ENCODE peak calls at places on chromosomes 13 and 19, in seven cellular contexts. One of them, this sample, is unnamed.

GRCh38 chr19:7748171-7748570 is 837 bp upstream of the CD209 start:
- DNase-seq in heart left ventricle: no peak
- DNase-seq in tibial artery: no peak
- DNase-seq in neural progenitor cell: no peak
- DNase-seq in spleen: no peak
- DNase-seq in RWPE2: no peak
- DNase-seq in bronchial epithelial cell: no peak
- DNase-seq in this sample: no peak

GRCh38 chr19:48659768-48660167 is 13.0 kb downstream of the NTN5 start:
- DNase-seq in heart left ventricle: no peak
- DNase-seq in tibial artery: no peak
- DNase-seq in neural progenitor cell: no peak
- DNase-seq in spleen: no peak
- DNase-seq in RWPE2: no peak
- DNase-seq in bronchial epithelial cell: peak
- DNase-seq in this sample: peak

GRCh38 chr19:47796785-47797184 is 7.6 kb downstream of the TPRX1 start:
- DNase-seq in heart left ventricle: no peak
- DNase-seq in tibial artery: no peak
- DNase-seq in neural progenitor cell: no peak
- DNase-seq in spleen: no peak
- DNase-seq in RWPE2: no peak
- DNase-seq in bronchial epithelial cell: no peak
- DNase-seq in this sample: no peak

GRCh38 chr13:42420304-42420703 is 148.4 kb downstream of the AKAP11 start:
- DNase-seq in heart left ventricle: no peak
- DNase-seq in tibial artery: no peak
- DNase-seq in neural progenitor cell: no peak
- DNase-seq in spleen: no peak
- DNase-seq in RWPE2: no peak
- DNase-seq in bronchial epithelial cell: no peak
- DNase-seq in this sample: no peak

GRCh38 chr19:19113040-19113541 is 25.2 kb downstream of the TMEM161A start:
- DNase-seq in heart left ventricle: no peak
- DNase-seq in tibial artery: no peak
- DNase-seq in neural progenitor cell: peak
- DNase-seq in spleen: no peak
- DNase-seq in RWPE2: no peak
- DNase-seq in bronchial epithelial cell: no peak
- DNase-seq in this sample: peak

GRCh38 chr19:48681127-48681470 is 8.3 kb upstream of the NTN5 start:
- DNase-seq in heart left ventricle: no peak
- DNase-seq in tibial artery: no peak
- DNase-seq in neural progenitor cell: no peak
- DNase-seq in spleen: no peak
- DNase-seq in RWPE2: no peak
- DNase-seq in bronchial epithelial cell: no peak
- DNase-seq in this sample: no peak

GRCh38 chr19:46573679-46574522 is 27.2 kb upstream of the CALM3 start:
- DNase-seq in heart left ventricle: no peak
- DNase-seq in tibial artery: no peak
- DNase-seq in neural progenitor cell: no peak
- DNase-seq in spleen: no peak
- DNase-seq in RWPE2: no peak
- DNase-seq in bronchial epithelial cell: no peak
- DNase-seq in this sample: no peak

GRCh38 chr13:113623491-113624234 is 34.3 kb downstream of the ATP4B start:
- DNase-seq in heart left ventricle: no peak
- DNase-seq in tibial artery: no peak
- DNase-seq in neural progenitor cell: no peak
- DNase-seq in spleen: peak
- DNase-seq in RWPE2: peak
- DNase-seq in bronchial epithelial cell: no peak
- DNase-seq in this sample: no peak

GRCh38 chr19:16338470-16339360 is 14.1 kb downstream of the KLF2 start:
- DNase-seq in heart left ventricle: peak
- DNase-seq in tibial artery: no peak
- DNase-seq in neural progenitor cell: no peak
- DNase-seq in spleen: peak
- DNase-seq in RWPE2: no peak
- DNase-seq in bronchial epithelial cell: peak
- DNase-seq in this sample: peak

GRCh38 chr13:50509771-50510441 is 333.6 kb downstream of the DLEU7 start:
- DNase-seq in heart left ventricle: no peak
- DNase-seq in tibial artery: no peak
- DNase-seq in neural progenitor cell: no peak
- DNase-seq in spleen: no peak
- DNase-seq in RWPE2: no peak
- DNase-seq in bronchial epithelial cell: peak
- DNase-seq in this sample: peak

GRCh38 chr19:50554212-50554611 is 14.0 kb downstream of the LRRC4B start:
- DNase-seq in heart left ventricle: no peak
- DNase-seq in tibial artery: no peak
- DNase-seq in neural progenitor cell: no peak
- DNase-seq in spleen: no peak
- DNase-seq in RWPE2: no peak
- DNase-seq in bronchial epithelial cell: no peak
- DNase-seq in this sample: no peak

GRCh38 chr19:33458807-33459206 is 62.8 kb downstream of the PEPD start:
- DNase-seq in heart left ventricle: no peak
- DNase-seq in tibial artery: peak
- DNase-seq in neural progenitor cell: no peak
- DNase-seq in spleen: peak
- DNase-seq in RWPE2: no peak
- DNase-seq in bronchial epithelial cell: no peak
- DNase-seq in this sample: no peak

GRCh38 chr13:94419304-94419943 is 60.1 kb downstream of the DCT start:
- DNase-seq in heart left ventricle: no peak
- DNase-seq in tibial artery: no peak
- DNase-seq in neural progenitor cell: no peak
- DNase-seq in spleen: no peak
- DNase-seq in RWPE2: no peak
- DNase-seq in bronchial epithelial cell: peak
- DNase-seq in this sample: peak

GRCh38 chr13:60627071-60627686 is 230.2 kb downstream of the TDRD3 start:
- DNase-seq in heart left ventricle: no peak
- DNase-seq in tibial artery: no peak
- DNase-seq in neural progenitor cell: peak
- DNase-seq in spleen: no peak
- DNase-seq in RWPE2: no peak
- DNase-seq in bronchial epithelial cell: peak
- DNase-seq in this sample: peak

GRCh38 chr13:26965976-26966375 is 205.4 kb upstream of the GPR12 start:
- DNase-seq in heart left ventricle: peak
- DNase-seq in tibial artery: no peak
- DNase-seq in neural progenitor cell: no peak
- DNase-seq in spleen: no peak
- DNase-seq in RWPE2: no peak
- DNase-seq in bronchial epithelial cell: no peak
- DNase-seq in this sample: no peak

GRCh38 chr13:64441740-64442139 is 2788.4 kb downstream of the PCDH9 start:
- DNase-seq in heart left ventricle: no peak
- DNase-seq in tibial artery: no peak
- DNase-seq in neural progenitor cell: no peak
- DNase-seq in spleen: no peak
- DNase-seq in RWPE2: no peak
- DNase-seq in bronchial epithelial cell: no peak
- DNase-seq in this sample: no peak

GRCh38 chr13:53045110-53045509 is 16.5 kb downstream of the OLFM4 start:
- DNase-seq in heart left ventricle: no peak
- DNase-seq in tibial artery: no peak
- DNase-seq in neural progenitor cell: no peak
- DNase-seq in spleen: no peak
- DNase-seq in RWPE2: no peak
- DNase-seq in bronchial epithelial cell: no peak
- DNase-seq in this sample: no peak

GRCh38 chr19:16678498-16678897 is 17.6 kb downstream of the TMEM38A start:
- DNase-seq in heart left ventricle: no peak
- DNase-seq in tibial artery: no peak
- DNase-seq in neural progenitor cell: no peak
- DNase-seq in spleen: no peak
- DNase-seq in RWPE2: no peak
- DNase-seq in bronchial epithelial cell: peak
- DNase-seq in this sample: peak

GRCh38 chr19:48608798-48609263 is 2.3 kb downstream of the SPACA4 start:
- DNase-seq in heart left ventricle: no peak
- DNase-seq in tibial artery: peak
- DNase-seq in neural progenitor cell: peak
- DNase-seq in spleen: peak
- DNase-seq in RWPE2: no peak
- DNase-seq in bronchial epithelial cell: peak
- DNase-seq in this sample: peak

GRCh38 chr19:45767881-45768643 is 990 bp downstream of the SIX5 start:
- DNase-seq in heart left ventricle: peak
- DNase-seq in tibial artery: peak
- DNase-seq in neural progenitor cell: peak
- DNase-seq in spleen: peak
- DNase-seq in RWPE2: peak
- DNase-seq in bronchial epithelial cell: peak
- DNase-seq in this sample: peak

GRCh38 chr13:35179494-35179893 is 237.4 kb downstream of the NBEA start:
- DNase-seq in heart left ventricle: no peak
- DNase-seq in tibial artery: no peak
- DNase-seq in neural progenitor cell: no peak
- DNase-seq in spleen: no peak
- DNase-seq in RWPE2: no peak
- DNase-seq in bronchial epithelial cell: no peak
- DNase-seq in this sample: no peak

GRCh38 chr13:76723551-76724232 is 162.5 kb downstream of the KCTD12 start:
- DNase-seq in heart left ventricle: peak
- DNase-seq in tibial artery: no peak
- DNase-seq in neural progenitor cell: peak
- DNase-seq in spleen: no peak
- DNase-seq in RWPE2: no peak
- DNase-seq in bronchial epithelial cell: peak
- DNase-seq in this sample: peak

DNA sequence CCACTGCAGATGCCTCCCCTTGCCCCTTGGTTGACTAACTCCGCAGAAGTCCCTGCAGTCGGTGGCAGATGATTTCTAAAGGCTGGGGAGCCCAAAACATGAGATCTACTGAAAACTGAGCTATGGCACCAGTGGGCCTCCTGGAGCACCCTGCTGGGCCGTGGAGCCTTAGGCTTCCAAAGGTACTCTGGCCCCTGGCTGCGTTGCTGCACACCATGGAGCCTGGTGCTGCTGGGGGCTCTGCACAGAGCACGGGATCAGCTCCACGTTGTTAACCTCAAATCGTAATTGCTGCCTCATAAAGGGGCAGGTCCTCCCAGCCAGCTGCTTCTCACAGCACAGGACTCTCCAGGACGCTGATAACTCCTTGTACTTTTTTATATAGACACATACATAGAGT is 357.5 kb downstream of the NALCN start:
- DNase-seq in heart left ventricle: no peak
- DNase-seq in tibial artery: no peak
- DNase-seq in neural progenitor cell: no peak
- DNase-seq in spleen: no peak
- DNase-seq in RWPE2: no peak
- DNase-seq in bronchial epithelial cell: no peak
- DNase-seq in this sample: no peak
- H3K4me3 ChIP-seq in heart left ventricle: no peak
- H3K4me3 ChIP-seq in tibial artery: no peak
- H3K4me3 ChIP-seq in neural progenitor cell: no peak
- H3K4me3 ChIP-seq in spleen: no peak
- H3K4me3 ChIP-seq in RWPE2: no peak
- H3K4me3 ChIP-seq in bronchial epithelial cell: no peak
- H3K4me3 ChIP-seq in this sample: no peak

DNA sequence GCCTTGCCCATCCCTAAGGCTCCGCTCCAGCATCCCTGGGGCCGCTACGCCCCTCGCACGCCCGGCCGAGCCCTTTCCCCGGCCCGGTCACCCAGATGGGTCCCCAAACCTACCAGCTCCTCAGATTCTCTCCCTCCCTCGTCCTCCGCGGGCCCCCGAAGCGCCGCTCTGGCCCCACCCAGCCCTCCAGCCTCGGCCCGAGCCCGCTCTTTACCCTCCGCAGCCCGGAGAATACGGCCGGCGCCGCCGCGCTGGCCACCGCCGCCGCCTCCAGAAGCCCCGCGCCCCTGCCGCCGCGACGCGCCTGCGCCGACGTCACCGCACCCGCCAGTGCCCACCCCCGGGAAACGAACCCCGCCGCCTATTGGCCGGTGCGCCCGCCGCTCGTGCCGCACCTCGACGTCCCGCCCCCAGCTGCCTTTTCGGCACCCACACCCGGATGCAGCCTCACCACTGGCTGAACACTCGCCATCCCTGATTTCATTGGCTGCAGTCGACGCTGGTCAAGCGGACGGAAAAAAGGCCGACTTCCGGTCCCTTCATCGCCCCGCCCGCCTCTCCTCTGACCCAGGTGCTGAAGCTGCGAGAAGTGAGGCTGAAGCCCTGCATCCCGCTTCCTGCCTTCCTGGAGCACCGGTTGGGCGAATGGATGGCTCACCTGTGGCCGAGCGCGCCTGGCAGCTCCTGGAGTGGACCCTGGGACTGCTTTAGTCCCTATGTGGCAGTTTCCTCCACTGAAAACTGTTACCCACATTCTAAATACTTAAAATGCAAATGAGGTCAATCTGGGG is at the start of gene DAPK3:
- DNase-seq in heart left ventricle: peak
- DNase-seq in tibial artery: peak
- DNase-seq in neural progenitor cell: peak
- DNase-seq in spleen: peak
- DNase-seq in RWPE2: peak
- DNase-seq in bronchial epithelial cell: peak
- DNase-seq in this sample: peak
- TF ChIP-seq CTCF in heart left ventricle: no peak
- TF ChIP-seq CTCF in tibial artery: no peak
- TF ChIP-seq CTCF in neural progenitor cell: no peak
- TF ChIP-seq CTCF in spleen: no peak
- TF ChIP-seq CTCF in RWPE2: no peak
- TF ChIP-seq CTCF in bronchial epithelial cell: no peak
- TF ChIP-seq CTCF in this sample: no peak

DNA sequence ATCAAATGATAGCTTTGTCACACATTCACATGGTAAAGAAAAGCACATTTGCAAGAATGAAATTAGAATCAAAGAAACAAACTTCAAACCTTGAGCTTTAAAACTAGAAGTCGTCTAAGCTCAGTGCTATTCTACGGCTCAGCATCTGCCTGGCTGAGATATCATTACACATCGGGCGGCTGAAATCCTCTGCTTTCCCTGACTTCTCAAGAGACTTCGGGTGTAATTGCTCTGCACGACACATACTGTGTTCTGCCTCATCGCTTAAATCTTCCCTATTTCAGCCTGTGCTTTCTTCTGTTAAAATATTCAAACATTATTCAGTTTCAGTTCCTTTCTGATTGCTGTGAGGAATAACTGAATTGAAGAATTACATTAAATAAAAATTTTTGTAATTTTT is 265.3 kb downstream of the NALCN start:
- DNase-seq in heart left ventricle: no peak
- DNase-seq in tibial artery: no peak
- DNase-seq in neural progenitor cell: peak
- DNase-seq in spleen: no peak
- DNase-seq in RWPE2: no peak
- DNase-seq in bronchial epithelial cell: no peak
- DNase-seq in this sample: no peak
- H3K4me3 ChIP-seq in heart left ventricle: no peak
- H3K4me3 ChIP-seq in tibial artery: no peak
- H3K4me3 ChIP-seq in neural progenitor cell: no peak
- H3K4me3 ChIP-seq in spleen: no peak
- H3K4me3 ChIP-seq in RWPE2: no peak
- H3K4me3 ChIP-seq in bronchial epithelial cell: no peak
- H3K4me3 ChIP-seq in this sample: no peak

GRCh38 chr19:32387701-32388392 is 17.7 kb upstream of the DPY19L3 start:
- DNase-seq in heart left ventricle: no peak
- DNase-seq in tibial artery: peak
- DNase-seq in neural progenitor cell: no peak
- DNase-seq in spleen: no peak
- DNase-seq in RWPE2: no peak
- DNase-seq in bronchial epithelial cell: no peak
- DNase-seq in this sample: peak
- TF ChIP-seq CTCF in heart left ventricle: no peak
- TF ChIP-seq CTCF in tibial artery: no peak
- TF ChIP-seq CTCF in neural progenitor cell: no peak
- TF ChIP-seq CTCF in spleen: no peak
- TF ChIP-seq CTCF in RWPE2: no peak
- TF ChIP-seq CTCF in bronchial epithelial cell: no peak
- TF ChIP-seq CTCF in this sample: no peak

This sample was measured in epithelial cell of esophagus.